ENCODE peak calls at places on chromosomes 6 and 20, in five cellular contexts. H is H1, P is transverse colon, N is right cardiac atrium, W is IMR-90. S is an unnamed sample. For H3K9me3 and H3K4me1, the result is how much of the 10 kb centered on the place peaks cover.

GRCh38 chr6:158322724-158323560 is 10.7 kb downstream of the TULP4 start:
- DNase-seq in W (peak), N (no peak), P (no peak), H (no peak), S (no peak)

GRCh38 chr20:25294459-25295385 is 46.8 kb downstream of the PYGB start:
- DNase-seq in N (peak), P (peak), W (peak), H (peak), S (peak)

GRCh38 chr6:56649053-56649769 is 6.5 kb upstream of the DST start:
- DNase-seq in H (no peak), P (no peak), W (no peak), N (no peak), S (no peak)

GRCh38 chr20:53569005-53569404 is 24.6 kb downstream of the ZNF217 start:
- DNase-seq in H (no peak), N (no peak), W (no peak), P (no peak), S (no peak)

GRCh38 chr6:74015427-74015826 is 319.4 kb downstream of the CD109 start:
- DNase-seq in W (no peak), P (no peak), H (no peak), N (no peak), S (no peak)

GRCh38 chr6:165807249-165807951 is 144.4 kb upstream of the PDE10A start:
- DNase-seq in W (no peak), H (no peak), N (peak), P (no peak), S (no peak)

GRCh38 chr6:27178001-27178730 is 69.3 kb upstream of the PRSS16 start:
- DNase-seq in P (peak), H (no peak), W (peak), N (peak), S (peak)

GRCh38 chr20:34475979-34476736 is 40.1 kb upstream of the DYNLRB1 start:
- DNase-seq in H (no peak), P (peak), W (peak), N (peak), S (peak)

GRCh38 chr6:77177470-77177869 is 285.8 kb downstream of the HTR1B start:
- DNase-seq in W (no peak), H (no peak), P (no peak), N (no peak), S (no peak)

GRCh38 chr20:36467076-36467999 is 74.0 kb upstream of the MYL9 start:
- DNase-seq in H (no peak), W (no peak), N (peak), P (peak), S (peak)

GRCh38 chr6:29631860-29632731 is 887 bp downstream of the GABBR1 start:
- DNase-seq in H (no peak), P (peak), W (peak), N (peak), S (peak)

GRCh38 chr6:24378473-24379097 is 20.7 kb upstream of the DCDC2 start:
- DNase-seq in W (no peak), P (no peak), H (no peak), N (no peak), S (no peak)

GRCh38 chr6:11685411-11686093 is 93.1 kb downstream of the ADTRP start:
- DNase-seq in W (peak), P (no peak), H (no peak), N (no peak), S (no peak)

GRCh38 chr6:82484001-82484400 is 120.4 kb downstream of the TPBG start:
- DNase-seq in P (no peak), H (no peak), N (no peak), W (no peak), S (no peak)

GRCh38 chr20:47305667-47306066 is 50.8 kb downstream of the ZMYND8 start:
- DNase-seq in W (peak), H (no peak), P (no peak), N (no peak), S (no peak)

GRCh38 chr6:16514249-16514648 is 247.0 kb downstream of the ATXN1 start:
- DNase-seq in N (no peak), W (peak), P (no peak), H (no peak), S (no peak)

GRCh38 chr6:68046302-68046701 is 588.8 kb upstream of the ADGRB3 start:
- DNase-seq in H (no peak), N (no peak), W (no peak), P (no peak), S (no peak)

GRCh38 chr6:32944265-32944664 is 3.4 kb upstream of the HLA-DMB start:
- DNase-seq in N (peak), W (no peak), P (peak), H (no peak), S (no peak)

GRCh38 chr6:157790548-157791160 is 32.4 kb upstream of the SNX9 start:
- DNase-seq in W (no peak), H (no peak), P (no peak), N (no peak), S (no peak)

GRCh38 chr20:40481337-40481736 is 207.7 kb downstream of the MAFB start:
- DNase-seq in W (no peak), P (no peak), H (no peak), N (no peak), S (no peak)

GRCh38 chr6:121961726-121962125 is 437.7 kb upstream of the HSF2 start:
- DNase-seq in W (no peak), H (no peak), P (no peak), N (no peak), S (no peak)

GRCh38 chr6:56787209-56787608 is 144.5 kb upstream of the DST start:
- DNase-seq in P (no peak), N (no peak), W (peak), H (no peak), S (no peak)

GRCh38 chr20:10419550-10420133 is 14.4 kb downstream of the MKKS start:
- DNase-seq in H (no peak), W (peak), N (no peak), P (no peak), S (no peak)

GRCh38 chr20:44863661-44864060 is 21.8 kb upstream of the YWHAB start:
- DNase-seq in H (no peak), N (no peak), W (no peak), P (no peak), S (no peak)

GRCh38 chr6:5786321-5787053 is 220.2 kb downstream of the NRN1 start:
- DNase-seq in W (no peak), H (no peak), P (no peak), N (no peak), S (no peak)

GRCh38 chr6:36025932-36026327 is 1.5 kb upstream of the SLC26A8 start:
- DNase-seq in H (peak), N (no peak), W (peak), P (no peak), S (no peak)

GRCh38 chr20:63232235-63233060 is 3.3 kb upstream of the BIRC7 start:
- DNase-seq in W (peak), P (no peak), N (peak), H (no peak), S (no peak)

GRCh38 chr6:154243793-154244768 is 112.5 kb downstream of the IPCEF1 start:
- DNase-seq in H (no peak), N (no peak), P (no peak), W (no peak), S (no peak)

GRCh38 chr20:24040896-24041459 is 52.4 kb upstream of the GGTLC1 start:
- DNase-seq in W (no peak), N (peak), H (no peak), P (no peak), S (no peak)

GRCh38 chr20:4688342-4688741 is 33.4 kb upstream of the PRND start:
- DNase-seq in P (no peak), N (no peak), W (no peak), H (no peak), S (no peak)

GRCh38 chr20:46568570-46569129 is 18.2 kb upstream of the OCSTAMP start:
- DNase-seq in P (peak), W (peak), N (peak), H (no peak), S (no peak)

GRCh38 chr6:133396225-133396624 is 155.1 kb downstream of the EYA4 start:
- DNase-seq in P (no peak), W (no peak), N (no peak), H (no peak), S (no peak)

DNA sequence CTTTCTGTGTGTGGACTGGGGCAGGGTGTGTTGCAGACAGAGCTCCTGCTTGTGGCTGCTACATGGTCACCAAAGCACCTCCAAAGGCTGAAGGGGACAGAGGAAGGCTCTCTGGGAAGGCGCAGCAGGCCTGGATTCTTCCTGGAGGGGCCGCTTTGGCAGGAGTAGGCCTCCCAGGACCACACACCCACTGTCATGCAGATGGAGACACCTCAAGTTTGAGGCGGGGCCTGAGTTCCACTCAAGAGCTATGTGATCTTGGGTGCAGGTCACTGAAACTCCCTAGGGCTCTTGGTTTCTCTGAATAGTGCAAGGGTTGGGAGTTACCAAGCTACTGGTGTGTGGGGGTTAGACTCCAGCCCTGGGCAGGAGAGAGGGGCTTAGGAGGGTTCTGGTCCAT is 27.9 kb downstream of the EFCAB8 start:
- DNase-seq in H (no peak), W (no peak), P (no peak), N (no peak), S (no peak)
- H3K9me3 ChIP-seq in H (under half), W (under half), P (under half), N (under half), S (under half)

DNA sequence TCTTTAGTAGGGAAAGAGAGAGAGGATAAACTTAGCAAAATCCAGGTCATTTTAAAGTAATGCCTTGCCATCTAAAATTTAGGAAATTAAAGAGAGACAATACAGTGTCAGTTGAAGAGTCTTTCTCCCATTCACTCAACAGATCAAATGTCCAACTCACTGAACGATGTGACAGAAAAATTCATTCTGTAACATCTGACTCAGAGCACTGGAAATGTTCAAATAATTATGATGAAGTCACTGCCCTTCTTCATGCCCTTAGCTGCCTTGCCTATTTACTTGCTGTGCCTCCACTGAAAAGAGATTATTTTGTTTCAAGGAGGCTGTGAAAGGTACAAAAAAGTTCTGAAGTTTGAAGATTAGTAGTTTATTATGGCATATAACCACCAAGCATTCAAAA is 434.8 kb downstream of the ADGRB3 start:
- DNase-seq in N (no peak), H (no peak), P (no peak), W (no peak), S (no peak)
- H3K4me1 ChIP-seq in N (under half), H (under half), P (under half), W (under half), S (under half)

DNA sequence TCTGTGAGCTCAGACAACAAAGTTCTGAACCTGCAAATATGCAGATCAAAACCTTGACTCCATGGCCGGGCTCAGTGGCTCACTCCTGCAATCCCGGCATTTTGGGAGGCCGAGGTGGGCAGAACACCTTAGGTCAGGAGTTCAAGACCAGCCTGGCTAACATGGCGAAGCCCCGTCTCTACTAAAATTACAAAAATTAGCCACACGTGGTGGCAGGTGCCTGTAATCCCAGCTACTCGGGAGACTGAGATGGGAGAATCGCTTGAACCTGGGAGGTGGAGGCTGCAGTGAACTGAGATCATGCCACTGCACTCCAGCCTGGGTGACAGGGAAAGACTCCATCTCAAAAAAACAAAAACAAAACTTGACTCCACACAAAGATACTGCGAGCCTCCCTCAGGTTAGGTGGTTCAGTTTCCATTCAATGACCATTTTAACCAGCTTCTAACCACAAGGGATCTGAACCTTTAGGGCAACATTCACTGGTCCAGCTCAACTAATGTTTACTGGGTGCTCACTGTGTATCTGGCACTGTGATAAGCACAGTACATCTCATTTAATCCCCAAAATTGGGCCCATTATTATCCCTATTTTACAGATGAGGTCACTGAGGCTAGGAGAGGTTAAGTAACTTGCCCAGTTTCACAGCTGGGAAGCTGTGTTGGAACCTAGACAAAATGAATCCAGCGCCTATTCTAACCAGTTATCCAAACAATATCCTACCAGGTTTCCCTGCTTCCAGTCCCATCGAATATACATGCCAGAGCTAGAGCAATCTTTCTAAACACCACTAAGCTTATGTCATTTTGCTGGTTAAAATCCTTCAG is 1.8 kb downstream of the SNRPB start:
- DNase-seq in N (peak), P (no peak), W (peak), H (no peak), S (no peak)
- H3K4me3 ChIP-seq in N (no peak), P (no peak), W (peak), H (peak), S (no peak)

DNA sequence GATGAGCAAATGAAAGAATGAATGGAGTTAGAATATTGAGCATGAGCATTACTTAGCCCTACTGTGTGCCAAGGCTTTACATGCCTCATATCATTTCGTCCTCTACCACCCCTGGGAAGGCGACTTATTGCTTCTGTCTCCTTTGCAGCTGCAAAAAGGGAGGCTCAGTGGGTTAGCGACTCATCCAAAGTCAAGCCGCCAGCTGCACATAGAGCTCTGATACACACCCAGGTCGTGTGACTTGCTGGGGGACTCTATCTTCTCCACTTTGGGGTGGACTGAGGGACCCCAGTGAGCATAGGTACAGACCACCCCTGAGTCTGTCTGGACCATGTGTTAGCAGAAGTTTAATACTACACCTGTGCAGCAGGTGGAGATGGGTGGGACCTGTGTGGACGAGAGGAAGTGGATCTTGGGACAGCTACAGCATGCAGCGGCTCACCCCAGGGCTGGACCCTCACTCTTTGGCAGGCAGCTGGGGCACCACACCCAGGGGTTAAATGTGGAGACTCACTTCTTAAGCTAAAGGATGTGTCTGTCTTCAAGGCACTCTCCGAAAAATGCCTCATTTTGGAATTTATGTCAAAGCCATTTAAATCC is 36.2 kb upstream of the ANGPT4 start:
- DNase-seq in P (no peak), H (no peak), W (no peak), N (no peak), S (no peak)
- H3K9me3 ChIP-seq in P (under half), H (under half), W (under half), N (under half), S (under half)

S was measured in colonic mucosa.